ENCODE peak calls at places on chromosomes 7 and 10, in seven cellular contexts. J, B, P, D, U, G and T are unnamed samples.

GRCh38 chr10:113492181-113492580 is 60.7 kb upstream of the HABP2 start:
- DNase-seq in G (no peak), P (no peak), U (no peak), J (no peak), B (no peak), D (no peak), T (no peak)

GRCh38 chr10:119313645-119314044 is 106.3 kb downstream of the GRK5 start:
- DNase-seq in J (no peak), P (no peak), B (no peak), D (no peak), U (no peak), G (no peak), T (no peak)

GRCh38 chr7:42930889-42931288 is 1.1 kb downstream of the PSMA2 start:
- DNase-seq in P (no peak), J (no peak), B (no peak), D (no peak), U (no peak), G (peak; percentile 43), T (no peak)

GRCh38 chr7:108570146-108570755 is 577 bp downstream of the DNAJB9 start:
- DNase-seq in J (no peak), D (peak; percentile 57), G (peak; percentile 50), P (peak; percentile 34), B (peak; percentile 16), U (no peak), T (peak; percentile 74)

GRCh38 chr7:24052572-24053223 is 231.3 kb upstream of the NPY start:
- DNase-seq in U (no peak), B (peak; percentile 15), G (peak; percentile 17), P (no peak), J (no peak), D (no peak), T (no peak)

GRCh38 chr10:61890430-61890829 is 11.1 kb upstream of the ARID5B start:
- DNase-seq in P (no peak), U (no peak), D (no peak), G (no peak), B (no peak), J (no peak), T (no peak)

GRCh38 chr10:3655528-3655927 is 129.5 kb downstream of the KLF6 start:
- DNase-seq in G (no peak), B (no peak), U (no peak), J (no peak), P (no peak), D (no peak), T (no peak)

GRCh38 chr10:126504051-126504760 is 115.9 kb upstream of the ADAM12 start:
- DNase-seq in D (peak; percentile 71), J (no peak), U (peak; percentile 13), G (peak; percentile 82), B (peak; percentile 19), P (no peak), T (no peak)

GRCh38 chr7:65216469-65216868 is 157.2 kb upstream of the ZNF92 start:
- DNase-seq in P (peak; percentile 58), J (no peak), G (peak; percentile 22), D (peak; percentile 84), U (no peak), B (no peak), T (no peak)

GRCh38 chr10:74103560-74104248 is 46.9 kb downstream of the AP3M1 start:
- DNase-seq in P (no peak), B (no peak), D (peak; percentile 32), J (no peak), U (no peak), G (peak; percentile 44), T (no peak)

GRCh38 chr7:47783456-47784240 is 164.6 kb downstream of the PKD1L1 start:
- DNase-seq in P (no peak), J (no peak), G (peak; percentile 99), B (peak; percentile 90), D (no peak), U (peak; percentile 57), T (no peak)

GRCh38 chr7:84317536-84317935 is 122.9 kb upstream of the SEMA3A start:
- DNase-seq in B (no peak), J (no peak), G (peak; percentile 51), D (no peak), U (no peak), P (no peak), T (no peak)

GRCh38 chr10:83869898-83870297 is 269.4 kb upstream of the GHITM start:
- DNase-seq in U (no peak), J (no peak), B (no peak), G (no peak), D (no peak), P (no peak), T (no peak)

GRCh38 chr10:117186832-117187615 is 10.3 kb upstream of the KCNK18 start:
- DNase-seq in D (no peak), U (no peak), B (no peak), P (no peak), G (no peak), J (no peak), T (no peak)

GRCh38 chr10:116417821-116418220 is 9.8 kb upstream of the PNLIPRP3 start:
- DNase-seq in J (no peak), D (no peak), G (no peak), B (no peak), U (no peak), P (no peak), T (no peak)

GRCh38 chr7:138460649-138461607 is 869 bp downstream of the TRIM24 start:
- DNase-seq in G (peak; percentile 31), U (no peak), D (peak; percentile 79), J (peak; percentile 70), P (peak; percentile 39), B (no peak), T (peak; percentile 83)

GRCh38 chr10:131131726-131132561 is 179.6 kb downstream of the TCERG1L start:
- DNase-seq in D (no peak), P (no peak), J (no peak), B (no peak), U (no peak), G (no peak), T (no peak)

GRCh38 chr10:111440501-111440900 is 363.7 kb downstream of the ADRA2A start:
- DNase-seq in D (no peak), P (no peak), U (no peak), G (no peak), J (no peak), B (no peak), T (no peak)

GRCh38 chr7:4818000-4818794 is 42.8 kb downstream of the AP5Z1 start:
- DNase-seq in J (no peak), B (no peak), G (no peak), P (no peak), D (no peak), U (no peak), T (no peak)

GRCh38 chr10:34254596-34254995 is 560.5 kb downstream of the PARD3 start:
- DNase-seq in D (no peak), P (no peak), G (peak; percentile 59), B (peak; percentile 46), U (no peak), J (no peak), T (no peak)

GRCh38 chr10:131115801-131116200 is 195.7 kb downstream of the TCERG1L start:
- DNase-seq in U (no peak), D (no peak), G (no peak), B (no peak), J (no peak), P (no peak), T (no peak)

GRCh38 chr10:29127731-29128130 is 161.1 kb upstream of the LYZL1 start:
- DNase-seq in D (no peak), P (no peak), J (no peak), U (no peak), G (no peak), B (no peak), T (no peak)

GRCh38 chr10:89393898-89394297 is 1.5 kb downstream of the IFIT1 start:
- DNase-seq in J (no peak), D (no peak), B (no peak), U (no peak), P (no peak), G (no peak), T (no peak)

GRCh38 chr10:3803884-3804741 is 19.1 kb upstream of the KLF6 start:
- DNase-seq in B (no peak), J (no peak), P (peak; percentile 59), U (no peak), G (no peak), D (no peak), T (no peak)

GRCh38 chr10:132306951-132307751 is 599 bp downstream of the STK32C start:
- DNase-seq in G (no peak), P (peak; percentile 27), U (no peak), J (peak; percentile 78), B (no peak), D (peak; percentile 84), T (peak; percentile 84)

GRCh38 chr10:89283988-89284475 is 17.8 kb upstream of the IFIT2 start:
- DNase-seq in B (peak; percentile 71), G (peak; percentile 96), P (no peak), J (peak; percentile 72), U (no peak), D (no peak), T (no peak)

GRCh38 chr7:46034056-46034768 is 113.1 kb upstream of the IGFBP3 start:
- DNase-seq in D (no peak), P (no peak), J (no peak), G (peak; percentile 87), U (no peak), B (no peak), T (no peak)

GRCh38 chr7:94655884-94656657 is at the start of gene SGCE:
- DNase-seq in J (peak; percentile 90), U (peak; percentile 39), P (peak; percentile 3), B (peak; percentile 39), D (peak; percentile 94), G (peak; percentile 81), T (no peak)

GRCh38 chr10:70759769-70760168 is 25.4 kb downstream of the TBATA start:
- DNase-seq in U (no peak), P (no peak), B (no peak), D (no peak), J (peak; percentile 65), G (no peak), T (peak; percentile 48)

GRCh38 chr7:134741901-134742635 is 37.4 kb upstream of the CALD1 start:
- DNase-seq in B (peak; percentile 72), U (no peak), P (no peak), J (no peak), G (peak; percentile 95), D (peak; percentile 20), T (no peak)

GRCh38 chr10:73584737-73585136 is 6.4 kb downstream of the USP54 start:
- DNase-seq in D (no peak), U (no peak), B (no peak), P (no peak), G (no peak), J (no peak), T (no peak)

GRCh38 chr10:15482168-15482567 is 111.1 kb upstream of the FAM171A1 start:
- DNase-seq in J (no peak), G (peak; percentile 86), D (no peak), P (no peak), U (no peak), B (no peak), T (no peak)

GRCh38 chr7:143413123-143413522 is 4.5 kb upstream of the EPHA1 start:
- DNase-seq in D (no peak), P (no peak), B (no peak), G (no peak), U (no peak), J (no peak), T (no peak)

GRCh38 chr10:90111671-90112070 is 410.3 kb downstream of the KIF20B start:
- DNase-seq in U (no peak), G (peak; percentile 13), J (no peak), P (no peak), B (no peak), D (no peak), T (no peak)

GRCh38 chr7:44045226-44046014 is 918 bp downstream of the DBNL start:
- DNase-seq in P (no peak), G (no peak), J (no peak), U (no peak), D (no peak), B (no peak), T (no peak)

GRCh38 chr7:79050592-79050991 is 402.9 kb downstream of the MAGI2 start:
- DNase-seq in G (peak; percentile 38), U (no peak), D (no peak), P (no peak), B (peak; percentile 19), J (no peak), T (no peak)

GRCh38 chr7:82264752-82265305 is 178.7 kb downstream of the CACNA2D1 start:
- DNase-seq in P (no peak), U (no peak), G (no peak), D (no peak), J (no peak), B (no peak), T (no peak)